ENCODE peak calls at places on chromosomes 5 and 9, in four cellular contexts. One of them, this sample, is unnamed. For H3K4me1, the result is how much of the 10 kb centered on the place peaks cover.

GRCh38 chr9:125564641-125565040 is 142.4 kb downstream of the MAPKAP1 start:
- DNase-seq in neuronal stem cell: no peak
- DNase-seq in kidney: no peak
- DNase-seq in astrocyte: peak
- DNase-seq in this sample: no peak

GRCh38 chr9:4011062-4011461 is 288.8 kb downstream of the GLIS3 start:
- DNase-seq in neuronal stem cell: no peak
- DNase-seq in kidney: no peak
- DNase-seq in astrocyte: no peak
- DNase-seq in this sample: no peak

GRCh38 chr9:137143459-137143858 is 4.5 kb downstream of the GRIN1 start:
- DNase-seq in neuronal stem cell: no peak
- DNase-seq in kidney: no peak
- DNase-seq in astrocyte: no peak
- DNase-seq in this sample: no peak

GRCh38 chr5:96259211-96259772 is 173.8 kb downstream of the PCSK1 start:
- DNase-seq in neuronal stem cell: no peak
- DNase-seq in kidney: no peak
- DNase-seq in astrocyte: peak
- DNase-seq in this sample: no peak

GRCh38 chr9:77533678-77534077 is 114.4 kb downstream of the GNA14 start:
- DNase-seq in neuronal stem cell: no peak
- DNase-seq in kidney: no peak
- DNase-seq in astrocyte: no peak
- DNase-seq in this sample: no peak

GRCh38 chr9:103041961-103042360 is 46.8 kb downstream of the CYLC2 start:
- DNase-seq in neuronal stem cell: no peak
- DNase-seq in kidney: no peak
- DNase-seq in astrocyte: no peak
- DNase-seq in this sample: no peak

GRCh38 chr5:19608434-19608833 is 379.6 kb downstream of the CDH18 start:
- DNase-seq in neuronal stem cell: no peak
- DNase-seq in kidney: no peak
- DNase-seq in astrocyte: peak
- DNase-seq in this sample: no peak

GRCh38 chr9:126157409-126157808 is 169.2 kb upstream of the MVB12B start:
- DNase-seq in neuronal stem cell: no peak
- DNase-seq in kidney: no peak
- DNase-seq in astrocyte: no peak
- DNase-seq in this sample: no peak

GRCh38 chr5:24791326-24791725 is 146.5 kb upstream of the CDH10 start:
- DNase-seq in neuronal stem cell: no peak
- DNase-seq in kidney: no peak
- DNase-seq in astrocyte: no peak
- DNase-seq in this sample: no peak

GRCh38 chr5:82885657-82886389 is 191.4 kb downstream of the TMEM167A start:
- DNase-seq in neuronal stem cell: no peak
- DNase-seq in kidney: no peak
- DNase-seq in astrocyte: peak
- DNase-seq in this sample: no peak

GRCh38 chr9:13361076-13361475 is 81.6 kb upstream of the MPDZ start:
- DNase-seq in neuronal stem cell: no peak
- DNase-seq in kidney: no peak
- DNase-seq in astrocyte: peak
- DNase-seq in this sample: no peak

GRCh38 chr5:156936972-156937371 is 26.1 kb downstream of the TIMD4 start:
- DNase-seq in neuronal stem cell: no peak
- DNase-seq in kidney: no peak
- DNase-seq in astrocyte: no peak
- DNase-seq in this sample: no peak

GRCh38 chr5:159208508-159209437 is 580 bp downstream of the RNF145 start:
- DNase-seq in neuronal stem cell: peak
- DNase-seq in kidney: peak
- DNase-seq in astrocyte: peak
- DNase-seq in this sample: peak

GRCh38 chr9:16811987-16812685 is 58.3 kb downstream of the BNC2 start:
- DNase-seq in neuronal stem cell: no peak
- DNase-seq in kidney: no peak
- DNase-seq in astrocyte: no peak
- DNase-seq in this sample: no peak

GRCh38 chr5:6713274-6714181 is at the start of gene TENT4A:
- DNase-seq in neuronal stem cell: no peak
- DNase-seq in kidney: peak
- DNase-seq in astrocyte: peak
- DNase-seq in this sample: no peak

GRCh38 chr5:67361932-67362729 is 165.5 kb upstream of the CD180 start:
- DNase-seq in neuronal stem cell: no peak
- DNase-seq in kidney: no peak
- DNase-seq in astrocyte: peak
- DNase-seq in this sample: no peak

GRCh38 chr5:8306289-8306688 is 437.3 kb downstream of the MTRR start:
- DNase-seq in neuronal stem cell: no peak
- DNase-seq in kidney: peak
- DNase-seq in astrocyte: no peak
- DNase-seq in this sample: no peak

GRCh38 chr5:40356248-40356647 is 323.5 kb upstream of the PTGER4 start:
- DNase-seq in neuronal stem cell: no peak
- DNase-seq in kidney: no peak
- DNase-seq in astrocyte: no peak
- DNase-seq in this sample: no peak

GRCh38 chr9:115264333-115264732 is 146.4 kb upstream of the TNC start:
- DNase-seq in neuronal stem cell: no peak
- DNase-seq in kidney: no peak
- DNase-seq in astrocyte: peak
- DNase-seq in this sample: no peak

GRCh38 chr9:93194584-93194983 is 10.6 kb downstream of the WNK2 start:
- DNase-seq in neuronal stem cell: no peak
- DNase-seq in kidney: no peak
- DNase-seq in astrocyte: no peak
- DNase-seq in this sample: no peak
- H3K4me1 ChIP-seq in neuronal stem cell: under half
- H3K4me1 ChIP-seq in kidney: under half
- H3K4me1 ChIP-seq in astrocyte: under half
- H3K4me1 ChIP-seq in this sample: under half

GRCh38 chr5:168471785-168472184 is 14.5 kb upstream of the RARS1 start:
- DNase-seq in neuronal stem cell: no peak
- DNase-seq in kidney: no peak
- DNase-seq in astrocyte: peak
- DNase-seq in this sample: no peak
- H3K4me3 ChIP-seq in neuronal stem cell: no peak
- H3K4me3 ChIP-seq in kidney: no peak
- H3K4me3 ChIP-seq in astrocyte: peak
- H3K4me3 ChIP-seq in this sample: no peak

DNA sequence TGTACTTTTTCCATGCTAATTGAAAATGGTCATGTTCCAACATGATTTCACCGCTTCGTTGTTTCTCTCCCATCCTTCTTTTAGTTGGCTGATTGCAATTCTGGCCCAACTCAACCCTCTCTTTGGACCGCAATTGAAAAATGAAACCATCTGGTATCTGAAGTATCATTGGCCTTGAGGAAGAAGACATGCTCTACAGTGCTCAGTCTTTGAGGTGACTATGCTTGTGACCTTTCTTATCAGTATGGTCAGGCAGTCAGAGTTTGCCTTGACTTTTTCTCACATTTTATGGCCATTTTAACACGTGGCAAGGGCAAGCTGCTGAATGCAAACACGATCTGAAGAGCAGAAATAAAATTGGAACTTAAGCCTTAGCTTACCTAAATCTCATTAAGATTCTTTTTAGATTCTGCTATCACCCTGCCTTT is 36.0 kb upstream of the CREBRF start:
- DNase-seq in neuronal stem cell: no peak
- DNase-seq in kidney: no peak
- DNase-seq in astrocyte: peak
- DNase-seq in this sample: no peak
- H3K9ac ChIP-seq in neuronal stem cell: no peak
- H3K9ac ChIP-seq in kidney: no peak
- H3K9ac ChIP-seq in astrocyte: no peak
- H3K9ac ChIP-seq in this sample: no peak

GRCh38 chr5:132418876-132419275 is 49.4 kb downstream of the SLC22A5 start:
- DNase-seq in neuronal stem cell: no peak
- DNase-seq in kidney: no peak
- DNase-seq in astrocyte: no peak
- DNase-seq in this sample: no peak

GRCh38 chr5:132416306-132417009 is 46.9 kb downstream of the SLC22A5 start:
- DNase-seq in neuronal stem cell: no peak
- DNase-seq in kidney: no peak
- DNase-seq in astrocyte: no peak
- DNase-seq in this sample: no peak

GRCh38 chr5:132417889-132418432 is 48.5 kb downstream of the SLC22A5 start:
- DNase-seq in neuronal stem cell: no peak
- DNase-seq in kidney: no peak
- DNase-seq in astrocyte: no peak
- DNase-seq in this sample: no peak

GRCh38 chr5:132417010-132417439 is 47.5 kb downstream of the SLC22A5 start:
- DNase-seq in neuronal stem cell: no peak
- DNase-seq in kidney: no peak
- DNase-seq in astrocyte: no peak
- DNase-seq in this sample: no peak

GRCh38 chr5:132417461-132417860 is 48.0 kb downstream of the SLC22A5 start:
- DNase-seq in neuronal stem cell: no peak
- DNase-seq in kidney: no peak
- DNase-seq in astrocyte: no peak
- DNase-seq in this sample: no peak
- H3K4me1 ChIP-seq in neuronal stem cell: under half
- H3K4me1 ChIP-seq in kidney: under half
- H3K4me1 ChIP-seq in astrocyte: under half
- H3K4me1 ChIP-seq in this sample: under half

GRCh38 chr5:54703568-54704255 is 186.2 kb downstream of the SNX18 start:
- DNase-seq in neuronal stem cell: no peak
- DNase-seq in kidney: no peak
- DNase-seq in astrocyte: no peak
- DNase-seq in this sample: no peak

GRCh38 chr5:54704825-54705224 is 187.3 kb downstream of the SNX18 start:
- DNase-seq in neuronal stem cell: no peak
- DNase-seq in kidney: no peak
- DNase-seq in astrocyte: no peak
- DNase-seq in this sample: no peak

GRCh38 chr5:54702470-54702869 is 184.9 kb downstream of the SNX18 start:
- DNase-seq in neuronal stem cell: no peak
- DNase-seq in kidney: no peak
- DNase-seq in astrocyte: no peak
- DNase-seq in this sample: no peak

GRCh38 chr5:54704341-54704740 is 186.8 kb downstream of the SNX18 start:
- DNase-seq in neuronal stem cell: no peak
- DNase-seq in kidney: no peak
- DNase-seq in astrocyte: no peak
- DNase-seq in this sample: no peak

GRCh38 chr5:54703091-54703490 is 185.5 kb downstream of the SNX18 start:
- DNase-seq in neuronal stem cell: peak
- DNase-seq in kidney: peak
- DNase-seq in astrocyte: peak
- DNase-seq in this sample: no peak
- H3K4me3 ChIP-seq in neuronal stem cell: no peak
- H3K4me3 ChIP-seq in kidney: no peak
- H3K4me3 ChIP-seq in astrocyte: peak
- H3K4me3 ChIP-seq in this sample: no peak

DNA sequence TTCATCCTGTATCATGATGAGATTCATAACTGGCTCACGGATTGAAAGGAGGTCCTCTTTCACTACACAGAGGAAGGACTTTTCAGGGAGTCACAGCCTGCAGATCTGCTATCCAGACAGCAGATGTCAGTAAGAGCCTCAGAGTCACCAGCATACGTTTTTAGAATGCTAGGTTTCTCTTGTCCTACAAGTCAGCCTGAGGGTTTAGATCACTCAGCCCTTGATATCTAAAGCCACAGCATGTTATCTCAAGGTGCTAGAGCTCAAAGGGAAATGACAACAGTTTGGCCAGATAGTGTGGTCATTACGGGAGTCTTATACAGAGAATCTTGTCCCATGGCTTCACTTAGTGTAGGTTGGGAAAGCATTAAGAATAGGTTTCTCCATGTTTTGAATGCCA is 30.9 kb upstream of the SLC46A2 start:
- DNase-seq in neuronal stem cell: no peak
- DNase-seq in kidney: no peak
- DNase-seq in astrocyte: peak
- DNase-seq in this sample: peak
- H3K9ac ChIP-seq in neuronal stem cell: no peak
- H3K9ac ChIP-seq in kidney: no peak
- H3K9ac ChIP-seq in astrocyte: no peak
- H3K9ac ChIP-seq in this sample: no peak

DNA sequence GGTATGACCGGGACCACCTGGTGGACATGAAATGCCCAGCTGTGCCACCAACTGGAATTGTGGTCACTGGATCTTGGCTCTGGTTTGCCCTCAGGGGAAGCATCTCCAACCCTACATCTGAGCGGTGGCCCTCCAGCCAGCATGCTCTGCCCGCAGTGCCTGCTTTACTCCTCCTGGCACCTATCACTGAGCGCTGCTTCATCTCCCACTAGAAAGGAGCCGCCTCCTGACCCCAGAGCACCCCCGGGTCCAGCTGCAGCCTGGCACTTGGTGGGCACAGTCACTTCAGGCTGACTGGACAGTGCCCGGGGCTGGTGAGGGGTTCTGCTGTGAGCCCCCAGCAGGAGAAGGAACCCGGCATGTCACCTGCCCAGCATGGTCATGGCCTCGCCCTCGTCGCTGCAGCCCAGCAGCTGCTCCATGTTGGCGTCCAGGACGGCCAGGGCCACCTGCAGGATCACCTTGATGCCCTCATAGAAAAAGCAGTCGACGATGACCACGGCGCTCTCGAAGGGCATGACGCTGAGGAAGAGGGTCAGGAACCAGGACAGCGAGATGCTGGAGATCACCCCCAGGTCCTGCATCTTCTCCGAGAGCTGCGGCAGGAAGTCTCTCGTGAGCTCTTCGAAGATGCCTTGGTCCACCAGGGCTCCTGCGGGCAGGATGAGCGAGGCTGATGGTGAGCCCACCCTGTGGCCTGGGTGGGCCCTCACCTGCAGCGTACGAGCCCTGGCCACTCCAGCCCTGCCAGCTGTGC is 16.1 kb upstream of the MRNIP start:
- DNase-seq in neuronal stem cell: no peak
- DNase-seq in kidney: peak
- DNase-seq in astrocyte: no peak
- DNase-seq in this sample: no peak
- H3K4me1 ChIP-seq in neuronal stem cell: under half
- H3K4me1 ChIP-seq in kidney: under half
- H3K4me1 ChIP-seq in astrocyte: under half
- H3K4me1 ChIP-seq in this sample: under half

This sample was measured in NT2/D1.